ENCODE peak calls at places on chromosomes 7 and 10, in seven cellular contexts. V is activated B cell treated with CpG ODN at 0.5 μM for 24 hours; A is naive thymus-derived CD8-positive, alpha-beta T cell; U is activated T-cell treated with anti-CD3 and anti-CD28 coated beads for 24 hours; S is foreskin keratinocyte; H is PC-9; Z is EH. D is an unnamed sample.

GRCh38 chr10:33376976-33377657 is 42.6 kb upstream of the NRP1 start:
- DNase-seq in V (no peak), A (no peak), U (peak), S (peak), H (no peak), Z (peak), D (no peak)

GRCh38 chr10:100327701-100328009 is 2.4 kb downstream of the PKD2L1 start:
- DNase-seq in V (no peak), A (no peak), U (no peak), S (no peak), H (no peak), Z (no peak), D (no peak)

GRCh38 chr10:113183543-113183942 is 233.5 kb downstream of the TCF7L2 start:
- DNase-seq in V (no peak), A (no peak), U (no peak), S (no peak), H (no peak), Z (no peak), D (no peak)

GRCh38 chr7:89618269-89618668 is 536.0 kb upstream of the STEAP1 start:
- DNase-seq in V (no peak), A (no peak), U (no peak), S (no peak), H (no peak), Z (no peak), D (peak)

GRCh38 chr7:100353685-100354330 is 4.1 kb upstream of the PILRB start:
- DNase-seq in V (no peak), A (no peak), U (no peak), S (no peak), H (no peak), Z (no peak), D (no peak)

GRCh38 chr7:90244909-90245841 is at the start of gene CFAP69:
- DNase-seq in V (peak), A (peak), U (peak), S (peak), H (peak), Z (peak), D (peak)

GRCh38 chr10:62818426-62819011 is 2.4 kb upstream of the EGR2 start:
- DNase-seq in V (peak), A (no peak), U (peak), S (no peak), H (no peak), Z (no peak), D (no peak)

GRCh38 chr7:87059525-87060287 is at the start of gene ELAPOR2:
- DNase-seq in V (peak), A (peak), U (peak), S (no peak), H (peak), Z (peak), D (peak)

GRCh38 chr10:58967551-58968418 is 208.7 kb upstream of the PHYHIPL start:
- DNase-seq in V (no peak), A (no peak), U (no peak), S (no peak), H (peak), Z (no peak), D (no peak)

GRCh38 chr10:124732931-124733536 is 11.1 kb downstream of the FAM53B start:
- DNase-seq in V (no peak), A (no peak), U (peak), S (no peak), H (no peak), Z (no peak), D (no peak)

GRCh38 chr10:538895-539294 is 150.6 kb downstream of the DIP2C start:
- DNase-seq in V (no peak), A (no peak), U (no peak), S (peak), H (no peak), Z (peak), D (no peak)

GRCh38 chr7:32941996-32942782 is 15.1 kb upstream of the FKBP9 start:
- DNase-seq in V (no peak), A (peak), U (peak), S (peak), H (peak), Z (peak), D (no peak)

GRCh38 chr7:101575168-101575567 is 53.9 kb downstream of the MYL10 start:
- DNase-seq in V (no peak), A (no peak), U (no peak), S (no peak), H (no peak), Z (no peak), D (no peak)

GRCh38 chr7:93601363-93601762 is 26.8 kb upstream of the CALCR start:
- DNase-seq in V (no peak), A (no peak), U (no peak), S (no peak), H (no peak), Z (peak), D (no peak)

GRCh38 chr7:87339373-87339897 is 6.0 kb upstream of the CROT start:
- DNase-seq in V (no peak), A (no peak), U (no peak), S (no peak), H (no peak), Z (no peak), D (no peak)

GRCh38 chr7:144820557-144820956 is 15.3 kb downstream of the TPK1 start:
- DNase-seq in V (no peak), A (peak), U (no peak), S (no peak), H (no peak), Z (no peak), D (no peak)

GRCh38 chr10:104045151-104046089 is 40.3 kb downstream of the COL17A1 start:
- DNase-seq in V (no peak), A (no peak), U (no peak), S (no peak), H (peak), Z (peak), D (no peak)

GRCh38 chr10:59585046-59585700 is 124.5 kb downstream of the SLC16A9 start:
- DNase-seq in V (no peak), A (no peak), U (no peak), S (no peak), H (no peak), Z (no peak), D (peak)

GRCh38 chr10:28975891-28976471 is 298.7 kb downstream of the BAMBI start:
- DNase-seq in V (no peak), A (no peak), U (no peak), S (no peak), H (no peak), Z (no peak), D (no peak)

D was measured in NCI-H2081 treated with DMSO at 0.1 percent for 48 hours.